ENCODE peak calls at places on chromosomes 1 and 21, in five cellular contexts. A, I, K, R and U are unnamed samples.

GRCh38 chr1:244074559-244075171 is 23.6 kb downstream of the ZBTB18 start:
- DNase-seq in A (no peak), I (no peak), K (no peak), R (peak), U (no peak)

GRCh38 chr1:20370628-20371200 is 80.0 kb downstream of the VWA5B1 start:
- DNase-seq in A (no peak), I (no peak), K (no peak), R (no peak), U (no peak)

GRCh38 chr1:201137579-201138310 is 10.8 kb upstream of the ASCL5 start:
- DNase-seq in A (peak), I (peak), K (no peak), R (peak), U (peak)

GRCh38 chr1:199002670-199003069 is 363.8 kb downstream of the PTPRC start:
- DNase-seq in A (no peak), I (no peak), K (peak), R (no peak), U (no peak)

GRCh38 chr1:147837845-147838363 is 64.7 kb upstream of the GJA8 start:
- DNase-seq in A (no peak), I (no peak), K (no peak), R (no peak), U (no peak)

GRCh38 chr21:41865002-41865777 is 14.0 kb downstream of the PRDM15 start:
- DNase-seq in A (no peak), I (no peak), K (no peak), R (no peak), U (no peak)

GRCh38 chr1:6165441-6165985 is 14.6 kb downstream of the CHD5 start:
- DNase-seq in A (no peak), I (no peak), K (no peak), R (no peak), U (no peak)

GRCh38 chr21:44485254-44485793 is 30.0 kb downstream of the LRRC3 start:
- DNase-seq in A (no peak), I (no peak), K (no peak), R (no peak), U (peak)

GRCh38 chr1:9558271-9558945 is 19.1 kb downstream of the SLC25A33 start:
- DNase-seq in A (no peak), I (no peak), K (no peak), R (no peak), U (no peak)

GRCh38 chr1:214447557-214447871 is 103.9 kb downstream of the PTPN14 start:
- DNase-seq in A (no peak), I (no peak), K (no peak), R (no peak), U (no peak)

GRCh38 chr1:160117709-160118183 is 2.2 kb downstream of the ATP1A2 start:
- DNase-seq in A (peak), I (no peak), K (no peak), R (peak), U (peak)

GRCh38 chr1:55146781-55147180 is 68.4 kb downstream of the USP24 start:
- DNase-seq in A (peak), I (no peak), K (no peak), R (peak), U (peak)

GRCh38 chr1:175881571-175881970 is 138.2 kb upstream of the TNR start:
- DNase-seq in A (no peak), I (no peak), K (no peak), R (no peak), U (no peak)

GRCh38 chr1:229753764-229754553 is 127.9 kb downstream of the URB2 start:
- DNase-seq in A (no peak), I (no peak), K (no peak), R (peak), U (no peak)

GRCh38 chr21:44459712-44460440 is 4.6 kb downstream of the LRRC3 start:
- DNase-seq in A (no peak), I (no peak), K (no peak), R (no peak), U (no peak)

GRCh38 chr1:47569681-47570470 is 132.0 kb downstream of the FOXD2 start:
- DNase-seq in A (no peak), I (no peak), K (peak), R (peak), U (peak)

GRCh38 chr1:234473123-234473522 is 5.9 kb downstream of the TARBP1 start:
- DNase-seq in A (no peak), I (no peak), K (no peak), R (no peak), U (no peak)

GRCh38 chr1:151104630-151105029 is 34.1 kb downstream of the GABPB2 start:
- DNase-seq in A (no peak), I (no peak), K (no peak), R (no peak), U (no peak)

GRCh38 chr1:227567256-227567655 is 3.9 kb downstream of the ZNF678 start:
- DNase-seq in A (no peak), I (no peak), K (no peak), R (no peak), U (no peak)

GRCh38 chr1:74578101-74578500 is 65.7 kb upstream of the LRRC53 start:
- DNase-seq in A (no peak), I (no peak), K (no peak), R (no peak), U (no peak)

GRCh38 chr21:46121286-46122221 is 23.6 kb downstream of the COL6A2 start:
- DNase-seq in A (peak), I (peak), K (no peak), R (peak), U (no peak)

GRCh38 chr1:85327759-85328158 is 51.3 kb upstream of the BCL10 start:
- DNase-seq in A (no peak), I (no peak), K (no peak), R (no peak), U (no peak)

GRCh38 chr1:117708323-117709288 is 102.8 kb downstream of the TENT5C start:
- DNase-seq in A (no peak), I (no peak), K (no peak), R (no peak), U (no peak)

GRCh38 chr1:27097484-27097917 is 57.4 kb downstream of the SLC9A1 start:
- DNase-seq in A (peak), I (peak), K (peak), R (peak), U (peak)

GRCh38 chr21:44579056-44579832 is 1.2 kb downstream of the KRTAP10-5 start:
- DNase-seq in A (no peak), I (peak), K (no peak), R (no peak), U (no peak)

GRCh38 chr1:37752583-37753471 is 12.1 kb downstream of the EPHA10 start:
- DNase-seq in A (no peak), I (peak), K (no peak), R (peak), U (no peak)

GRCh38 chr1:109821221-109821669 is 57.5 kb upstream of the EPS8L3 start:
- DNase-seq in A (no peak), I (peak), K (peak), R (no peak), U (peak)

GRCh38 chr1:212179394-212180076 is 105.7 kb upstream of the PPP2R5A start:
- DNase-seq in A (no peak), I (no peak), K (peak), R (no peak), U (no peak)

GRCh38 chr1:204871405-204872037 is 859 bp downstream of the NFASC start:
- DNase-seq in A (no peak), I (no peak), K (no peak), R (no peak), U (no peak)

GRCh38 chr1:15685820-15686219 is 1.7 kb downstream of the PLEKHM2 start:
- DNase-seq in A (no peak), I (no peak), K (no peak), R (no peak), U (no peak)
- H3K4me3 ChIP-seq in A (no peak), I (no peak), K (no peak), R (peak), U (no peak)

GRCh38 chr1:30872033-30872947 is 36.3 kb downstream of the SDC3 start:
- DNase-seq in A (no peak), I (no peak), K (peak), R (no peak), U (no peak)
- TF ChIP-seq POLR2A in A (no peak), I (no peak), K (no peak), R (no peak), U (no peak)

GRCh38 chr1:154861607-154862094 is 8.4 kb downstream of the KCNN3 start:
- DNase-seq in A (no peak), I (no peak), K (no peak), R (no peak), U (no peak)
- H3K4me3 ChIP-seq in A (no peak), I (no peak), K (no peak), R (no peak), U (no peak)

GRCh38 chr1:111219466-111220286 is 7.8 kb upstream of the CHI3L2 start:
- DNase-seq in A (no peak), I (no peak), K (peak), R (no peak), U (no peak)
- TF ChIP-seq POLR2A in A (no peak), I (no peak), K (no peak), R (no peak), U (no peak)

DNA sequence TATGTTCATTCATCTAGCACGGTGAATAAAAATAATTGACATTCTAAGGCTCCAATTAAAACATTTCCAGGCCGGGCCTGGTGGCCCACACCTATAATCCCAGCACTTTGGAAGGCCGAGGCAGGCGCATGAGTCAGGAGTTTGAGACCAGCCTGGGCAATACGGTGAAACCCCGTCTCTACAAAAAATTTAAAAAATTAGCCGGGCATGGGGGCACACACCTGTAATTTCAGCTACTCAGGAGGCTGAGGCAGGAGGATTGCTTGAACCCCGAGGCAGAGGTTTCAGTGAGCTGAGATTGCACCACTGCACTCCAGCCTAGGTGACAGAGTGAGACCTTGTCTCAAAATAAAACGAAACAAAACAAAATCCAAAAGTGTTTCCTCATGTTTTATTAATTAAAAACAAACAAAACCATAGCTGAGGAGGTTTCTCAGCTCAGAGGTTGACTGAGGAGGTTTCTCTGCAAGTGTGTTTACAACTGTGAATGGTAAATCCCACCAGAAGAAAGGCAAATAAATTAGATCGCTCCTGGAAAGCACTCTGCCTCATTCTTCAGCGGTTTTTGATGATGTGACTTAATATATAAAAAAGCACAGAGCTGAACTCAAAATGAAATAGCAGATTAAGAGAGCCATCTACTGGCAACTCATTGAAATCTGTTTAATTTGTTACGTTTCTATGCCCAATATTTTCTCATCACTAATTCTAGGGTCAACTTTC is 37.7 kb upstream of the ATG4C start:
- DNase-seq in A (no peak), I (no peak), K (peak), R (no peak), U (no peak)
- H3K4me3 ChIP-seq in A (no peak), I (no peak), K (no peak), R (peak), U (no peak)

GRCh38 chr1:166111430-166111829 is 55.4 kb downstream of the FAM78B start:
- DNase-seq in A (no peak), I (no peak), K (no peak), R (no peak), U (no peak)
- TF ChIP-seq POLR2A in A (no peak), I (no peak), K (no peak), R (no peak), U (no peak)

GRCh38 chr1:191895049-191895448 is 263.2 kb upstream of the RGS18 start:
- DNase-seq in A (no peak), I (no peak), K (no peak), R (no peak), U (no peak)
- H3K4me3 ChIP-seq in A (no peak), I (no peak), K (no peak), R (no peak), U (no peak)

GRCh38 chr1:28668191-28668955 is at the start of gene GMEB1:
- DNase-seq in A (peak), I (peak), K (peak), R (peak), U (peak)

GRCh38 chr1:28675921-28676257 is 7.3 kb downstream of the GMEB1 start:
- DNase-seq in A (no peak), I (no peak), K (no peak), R (no peak), U (no peak)

GRCh38 chr1:28666806-28667205 is 1.8 kb upstream of the GMEB1 start:
- DNase-seq in A (no peak), I (no peak), K (no peak), R (no peak), U (no peak)

GRCh38 chr1:28668956-28669719 is 554 bp downstream of the GMEB1 start:
- DNase-seq in A (peak), I (peak), K (peak), R (peak), U (peak)

GRCh38 chr1:28671254-28671780 is 2.7 kb downstream of the GMEB1 start:
- DNase-seq in A (no peak), I (no peak), K (no peak), R (no peak), U (no peak)
- TF ChIP-seq POLR2A in A (no peak), I (no peak), K (no peak), R (no peak), U (no peak)

DNA sequence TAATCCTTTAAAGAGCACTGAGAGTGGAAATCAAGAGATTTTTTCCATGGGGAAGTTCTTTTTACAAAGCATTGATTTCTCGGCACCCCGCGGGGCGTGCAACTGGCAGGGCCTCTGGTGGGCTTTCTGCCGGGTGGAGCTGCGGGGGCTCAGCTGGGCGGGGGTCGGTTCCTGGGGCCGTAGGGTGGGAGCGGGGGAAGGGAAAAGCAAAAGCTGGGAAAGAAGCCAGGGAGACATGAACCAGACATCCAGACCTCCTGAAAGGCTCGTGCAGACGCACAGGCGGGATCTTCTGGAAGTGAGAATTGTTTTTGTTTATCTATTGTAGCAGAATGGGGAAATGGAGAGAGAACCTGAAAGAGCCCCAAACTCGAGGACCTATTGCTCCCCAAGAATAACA is 235.2 kb downstream of the FAM72C start:
- DNase-seq in A (no peak), I (no peak), K (no peak), R (no peak), U (no peak)
- H3K4me3 ChIP-seq in A (no peak), I (no peak), K (no peak), R (no peak), U (peak)